ENCODE peak calls at places on chromosomes 11 and 22, in seven cellular contexts. P, B, M, X, I, H and O are unnamed samples.

GRCh38 chr11:123083623-123084029 is 21.7 kb upstream of the HSPA8 start:
- DNase-seq in P (peak), M (no peak), I (peak), X (peak), B (peak), H (peak), O (no peak)

GRCh38 chr11:102560555-102561011 is 30.0 kb upstream of the MMP7 start:
- DNase-seq in H (peak), X (no peak), M (peak), B (no peak), P (no peak), I (peak), O (peak)

GRCh38 chr11:69486773-69487266 is 5.4 kb downstream of the LINC01488 start:
- DNase-seq in X (no peak), H (no peak), M (no peak), I (no peak), B (no peak), P (no peak), O (no peak)

GRCh38 chr11:45662096-45662664 is 3.2 kb downstream of the CHST1 start:
- DNase-seq in H (no peak), X (no peak), P (no peak), I (no peak), M (no peak), B (no peak), O (no peak)

GRCh38 chr22:25403752-25404471 is 160.6 kb upstream of the GRK3 start:
- DNase-seq in M (peak), P (no peak), X (no peak), I (peak), H (peak), B (no peak), O (no peak)

GRCh38 chr11:86431258-86431657 is 56.6 kb downstream of the CCDC81 start:
- DNase-seq in X (no peak), P (no peak), B (no peak), H (no peak), I (no peak), M (no peak), O (no peak)

GRCh38 chr11:70470127-70470526 is 71.8 kb downstream of the CTTN start:
- DNase-seq in I (peak), P (no peak), X (no peak), B (no peak), H (no peak), M (peak), O (no peak)

GRCh38 chr22:39856588-39856987 is 37.0 kb downstream of the ENTHD1 start:
- DNase-seq in H (no peak), M (no peak), X (no peak), B (no peak), I (no peak), P (no peak), O (no peak)

GRCh38 chr22:42317691-42318547 is 47.5 kb upstream of the TCF20 start:
- DNase-seq in M (no peak), B (no peak), I (no peak), X (no peak), H (no peak), P (no peak), O (no peak)

GRCh38 chr22:31126128-31126868 is 3.5 kb downstream of the INPP5J start:
- DNase-seq in P (no peak), B (no peak), H (no peak), M (no peak), X (no peak), I (no peak), O (no peak)